ENCODE peak calls at places on chromosomes 7 and 10, in eight cellular contexts. K, A, S, Y, B, T, M and H are unnamed samples.

GRCh38 chr10:113273151-113273876 is 279.5 kb upstream of the HABP2 start:
- DNase-seq in B (peak), M (peak), Y (peak), S (no peak), A (no peak), T (no peak), K (no peak), H (peak)

GRCh38 chr7:22447759-22448158 is 52.2 kb downstream of the STEAP1B start:
- DNase-seq in T (no peak), K (no peak), M (no peak), Y (no peak), B (no peak), S (no peak), A (no peak), H (no peak)

GRCh38 chr7:76173566-76174205 is 28.0 kb upstream of the SRRM3 start:
- DNase-seq in A (no peak), K (no peak), B (no peak), T (no peak), M (no peak), S (no peak), Y (no peak), H (no peak)

GRCh38 chr10:100194711-100195110 is 8.9 kb upstream of the ERLIN1 start:
- DNase-seq in T (no peak), B (no peak), K (no peak), A (no peak), Y (no peak), S (no peak), M (no peak), H (no peak)

GRCh38 chr10:97597778-97598177 is 8.3 kb downstream of the C10orf62 start:
- DNase-seq in B (no peak), K (no peak), M (no peak), S (no peak), A (no peak), T (no peak), Y (no peak), H (no peak)

GRCh38 chr10:124509836-124510535 is 48.4 kb downstream of the LHPP start:
- DNase-seq in Y (no peak), B (no peak), M (no peak), K (no peak), A (no peak), S (no peak), T (no peak), H (no peak)

GRCh38 chr10:126058507-126058906 is 162.1 kb downstream of the FANK1 start:
- DNase-seq in A (no peak), M (peak), T (peak), B (no peak), S (no peak), Y (no peak), K (no peak), H (no peak)

GRCh38 chr10:17115683-17116082 is 13.9 kb downstream of the CUBN start:
- DNase-seq in B (no peak), Y (no peak), A (no peak), M (no peak), S (peak), K (peak), T (peak), H (no peak)

GRCh38 chr10:120039066-120039465 is 146.5 kb downstream of the SEC23IP start:
- DNase-seq in K (no peak), T (no peak), M (no peak), B (no peak), S (no peak), A (no peak), Y (no peak), H (no peak)

GRCh38 chr10:10967029-10967428 is 50.6 kb upstream of the CELF2 start:
- DNase-seq in M (no peak), B (no peak), S (no peak), Y (peak), T (no peak), A (no peak), K (no peak), H (no peak)

GRCh38 chr7:80259-81236 is 111.8 kb upstream of the FAM20C start:
- DNase-seq in M (no peak), Y (peak), A (peak), K (no peak), B (no peak), T (no peak), S (no peak), H (no peak)

GRCh38 chr10:61125560-61126250 is 181.7 kb upstream of the RHOBTB1 start:
- DNase-seq in Y (no peak), T (peak), S (no peak), A (no peak), K (no peak), M (no peak), B (no peak), H (no peak)

GRCh38 chr10:74836855-74837254 is 10.5 kb downstream of the KAT6B start:
- DNase-seq in K (no peak), T (peak), M (no peak), B (no peak), Y (no peak), A (no peak), S (no peak), H (no peak)

GRCh38 chr10:14723052-14723689 is 51.5 kb downstream of the FAM107B start:
- DNase-seq in B (no peak), M (no peak), Y (no peak), S (no peak), K (no peak), T (no peak), A (no peak), H (no peak)

GRCh38 chr10:90112681-90113080 is 411.3 kb downstream of the KIF20B start:
- DNase-seq in A (no peak), B (no peak), Y (no peak), T (no peak), M (peak), K (no peak), S (peak), H (no peak)

GRCh38 chr10:132122939-132123445 is 57.2 kb downstream of the JAKMIP3 start:
- DNase-seq in Y (no peak), M (no peak), B (no peak), A (no peak), S (no peak), K (no peak), T (no peak), H (no peak)

GRCh38 chr7:69198250-69198649 is 400.0 kb upstream of the AUTS2 start:
- DNase-seq in S (no peak), M (no peak), A (no peak), B (no peak), K (no peak), Y (no peak), T (no peak), H (no peak)

GRCh38 chr7:141012696-141013344 is 1.9 kb downstream of the MRPS33 start:
- DNase-seq in M (no peak), S (peak), K (no peak), B (no peak), A (no peak), T (no peak), Y (no peak), H (no peak)

GRCh38 chr10:22346087-22346661 is 878 bp downstream of the SPAG6 start:
- DNase-seq in S (no peak), B (no peak), M (no peak), Y (no peak), K (no peak), T (no peak), A (no peak), H (no peak)

GRCh38 chr10:121168513-121169216 is 317.5 kb downstream of the WDR11 start:
- DNase-seq in A (no peak), K (no peak), M (no peak), B (no peak), T (no peak), Y (no peak), S (no peak), H (no peak)

GRCh38 chr10:11631291-11631690 is 19.8 kb upstream of the USP6NL start:
- DNase-seq in S (no peak), T (no peak), Y (no peak), M (no peak), B (no peak), K (no peak), A (no peak), H (no peak)

GRCh38 chr10:132205650-132206376 is 19.1 kb downstream of the DPYSL4 start:
- DNase-seq in M (no peak), Y (no peak), S (no peak), B (no peak), T (no peak), A (no peak), K (no peak), H (no peak)

GRCh38 chr10:50421026-50421719 is 169.9 kb upstream of the ASAH2 start:
- DNase-seq in A (no peak), K (peak), Y (peak), B (no peak), S (peak), T (peak), M (no peak), H (peak)

DNA sequence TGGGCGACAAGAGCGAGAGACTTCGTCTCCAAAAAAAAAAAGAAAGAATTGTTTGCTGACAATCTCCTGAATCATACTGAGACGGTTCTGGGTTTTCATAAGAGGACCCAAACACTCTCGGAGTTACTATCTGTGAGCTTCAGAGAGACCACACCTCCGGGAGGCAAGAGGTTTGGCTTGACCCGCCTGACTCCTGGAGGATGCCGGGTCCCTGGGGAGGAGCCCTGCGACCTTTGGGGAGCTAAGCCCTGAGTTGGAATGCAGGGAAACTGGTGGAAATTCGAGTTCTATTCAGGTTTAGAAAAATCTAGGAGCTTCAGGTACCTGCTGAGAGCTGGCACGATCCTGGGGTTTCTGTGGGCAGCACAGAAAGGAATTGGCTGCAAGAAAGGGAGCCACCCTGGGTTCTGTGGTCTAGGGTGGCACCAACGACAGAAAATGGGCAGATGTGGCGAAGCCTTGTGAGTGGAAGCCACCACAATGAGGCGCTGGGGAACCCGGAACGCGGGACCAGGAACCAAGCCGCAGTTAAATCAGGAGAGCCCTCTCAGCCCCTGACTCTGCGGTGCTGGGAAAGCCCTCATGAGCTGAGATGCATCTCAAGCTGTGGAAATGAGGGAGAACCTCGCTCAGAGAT is 21.9 kb upstream of the GATAD1 start:
- DNase-seq in B (no peak), M (no peak), K (peak), Y (peak), T (no peak), S (no peak), A (no peak), H (no peak)
- TF ChIP-seq CTCF in B (no peak), M (no peak), K (peak), Y (no peak), T (no peak), S (no peak), A (no peak), H (no peak)

GRCh38 chr10:118046491-118047362 is at the start of gene RAB11FIP2:
- DNase-seq in K (peak), T (peak), M (peak), Y (peak), B (peak), A (peak), S (peak), H (peak)
- TF ChIP-seq CTCF in K (no peak), T (peak), M (peak), Y (no peak), B (peak), A (peak), S (no peak), H (no peak)

GRCh38 chr7:99997545-99998137 is 17.8 kb upstream of the ZKSCAN1 start:
- DNase-seq in T (peak), A (peak), B (no peak), K (no peak), Y (peak), M (peak), S (peak), H (peak)
- TF ChIP-seq CTCF in T (no peak), A (peak), B (no peak), K (no peak), Y (peak), M (peak), S (peak), H (peak)

GRCh38 chr10:68792115-68792514 is 35.2 kb upstream of the STOX1 start:
- DNase-seq in S (peak), A (no peak), Y (no peak), M (peak), K (no peak), T (peak), B (no peak), H (no peak)
- TF ChIP-seq CTCF in S (no peak), A (no peak), Y (no peak), M (no peak), K (peak), T (peak), B (peak), H (peak)

GRCh38 chr7:46131916-46132795 is 211.1 kb upstream of the IGFBP3 start:
- DNase-seq in T (peak), A (no peak), K (peak), Y (no peak), B (no peak), M (peak), S (peak), H (no peak)
- TF ChIP-seq CTCF in T (peak), A (no peak), K (peak), Y (no peak), B (peak), M (peak), S (peak), H (no peak)

GRCh38 chr7:148747274-148747673 is 48.6 kb downstream of the CUL1 start:
- DNase-seq in T (no peak), M (no peak), Y (no peak), K (peak), B (no peak), A (no peak), S (no peak), H (no peak)
- TF ChIP-seq CTCF in T (no peak), M (no peak), Y (no peak), K (no peak), B (no peak), A (no peak), S (no peak), H (no peak)